ENCODE peak calls at places on chromosomes 7 and 10, in five cellular contexts. One of them, this sample, is unnamed.

GRCh38 chr10:103442031-103442461 is 10.1 kb downstream of the CALHM2 start:
- DNase-seq in psoas muscle: peak; percentile 66
- DNase-seq in heart left ventricle: peak; percentile 52
- DNase-seq in ovary: peak; percentile 85
- DNase-seq in CD8-positive, alpha-beta T cell: no peak
- DNase-seq in this sample: no peak

GRCh38 chr10:123205041-123205440 is 50.8 kb downstream of the BUB3 start:
- DNase-seq in psoas muscle: no peak
- DNase-seq in heart left ventricle: no peak
- DNase-seq in ovary: no peak
- DNase-seq in CD8-positive, alpha-beta T cell: no peak
- DNase-seq in this sample: no peak

GRCh38 chr10:86261933-86262665 is 104.5 kb downstream of the GRID1 start:
- DNase-seq in psoas muscle: no peak
- DNase-seq in heart left ventricle: no peak
- DNase-seq in ovary: no peak
- DNase-seq in CD8-positive, alpha-beta T cell: no peak
- DNase-seq in this sample: peak; percentile 25

GRCh38 chr10:13351340-13351915 is 3.3 kb upstream of the SEPHS1 start:
- DNase-seq in psoas muscle: no peak
- DNase-seq in heart left ventricle: no peak
- DNase-seq in ovary: no peak
- DNase-seq in CD8-positive, alpha-beta T cell: peak; percentile 43
- DNase-seq in this sample: no peak

GRCh38 chr10:5831446-5831782 is 18.2 kb upstream of the GDI2 start:
- DNase-seq in psoas muscle: no peak
- DNase-seq in heart left ventricle: no peak
- DNase-seq in ovary: no peak
- DNase-seq in CD8-positive, alpha-beta T cell: no peak
- DNase-seq in this sample: no peak

GRCh38 chr10:99460070-99460469 is 29.6 kb upstream of the GOT1 start:
- DNase-seq in psoas muscle: no peak
- DNase-seq in heart left ventricle: no peak
- DNase-seq in ovary: no peak
- DNase-seq in CD8-positive, alpha-beta T cell: no peak
- DNase-seq in this sample: no peak

GRCh38 chr10:91980319-91980718 is 56.7 kb downstream of the BTAF1 start:
- DNase-seq in psoas muscle: no peak
- DNase-seq in heart left ventricle: no peak
- DNase-seq in ovary: no peak
- DNase-seq in CD8-positive, alpha-beta T cell: no peak
- DNase-seq in this sample: no peak

GRCh38 chr10:132394201-132394811 is 2.7 kb upstream of the PWWP2B start:
- DNase-seq in psoas muscle: peak; percentile 44
- DNase-seq in heart left ventricle: no peak
- DNase-seq in ovary: peak; percentile 43
- DNase-seq in CD8-positive, alpha-beta T cell: no peak
- DNase-seq in this sample: no peak

GRCh38 chr7:85262891-85263290 is 76.0 kb upstream of the SEMA3D start:
- DNase-seq in psoas muscle: peak; percentile 28
- DNase-seq in heart left ventricle: no peak
- DNase-seq in ovary: no peak
- DNase-seq in CD8-positive, alpha-beta T cell: no peak
- DNase-seq in this sample: no peak

GRCh38 chr10:78579995-78580394 is 488.8 kb upstream of the ZMIZ1 start:
- DNase-seq in psoas muscle: peak; percentile 72
- DNase-seq in heart left ventricle: peak; percentile 71
- DNase-seq in ovary: peak; percentile 68
- DNase-seq in CD8-positive, alpha-beta T cell: no peak
- DNase-seq in this sample: peak; percentile 20

GRCh38 chr10:78451592-78451991 is 417.9 kb downstream of the RPS24 start:
- DNase-seq in psoas muscle: no peak
- DNase-seq in heart left ventricle: peak; percentile 39
- DNase-seq in ovary: peak; percentile 67
- DNase-seq in CD8-positive, alpha-beta T cell: no peak
- DNase-seq in this sample: no peak

GRCh38 chr7:139771001-139771956 is 6.5 kb downstream of the HIPK2 start:
- DNase-seq in psoas muscle: no peak
- DNase-seq in heart left ventricle: no peak
- DNase-seq in ovary: no peak
- DNase-seq in CD8-positive, alpha-beta T cell: no peak
- DNase-seq in this sample: peak; percentile 36
- H3K4me1 ChIP-seq in psoas muscle: peaks cover 77% of the 10 kb centered on the region
- H3K4me1 ChIP-seq in heart left ventricle: peaks cover 92% of the 10 kb centered on the region
- H3K4me1 ChIP-seq in ovary: peaks cover 3% of the 10 kb centered on the region
- H3K4me1 ChIP-seq in CD8-positive, alpha-beta T cell: peaks cover 68% of the 10 kb centered on the region
- H3K4me1 ChIP-seq in this sample: peaks cover 74% of the 10 kb centered on the region

GRCh38 chr10:59906417-59907202 is at the start of gene CCDC6:
- DNase-seq in psoas muscle: peak; percentile 96
- DNase-seq in heart left ventricle: peak; percentile 93
- DNase-seq in ovary: peak; percentile 92
- DNase-seq in CD8-positive, alpha-beta T cell: peak; percentile 93
- DNase-seq in this sample: peak; percentile 95
- TF ChIP-seq CTCF in psoas muscle: peak; percentile 76
- TF ChIP-seq CTCF in heart left ventricle: peak; percentile 82
- TF ChIP-seq CTCF in ovary: peak; percentile 85
- TF ChIP-seq CTCF in CD8-positive, alpha-beta T cell: peak; percentile 80
- TF ChIP-seq CTCF in this sample: peak; percentile 68

GRCh38 chr7:120171406-120171805 is 101.6 kb upstream of the KCND2 start:
- DNase-seq in psoas muscle: no peak
- DNase-seq in heart left ventricle: no peak
- DNase-seq in ovary: no peak
- DNase-seq in CD8-positive, alpha-beta T cell: no peak
- DNase-seq in this sample: no peak

GRCh38 chr7:120170384-120170783 is 102.6 kb upstream of the KCND2 start:
- DNase-seq in psoas muscle: no peak
- DNase-seq in heart left ventricle: no peak
- DNase-seq in ovary: no peak
- DNase-seq in CD8-positive, alpha-beta T cell: no peak
- DNase-seq in this sample: no peak

GRCh38 chr7:120165231-120165630 is 107.7 kb upstream of the KCND2 start:
- DNase-seq in psoas muscle: no peak
- DNase-seq in heart left ventricle: no peak
- DNase-seq in ovary: no peak
- DNase-seq in CD8-positive, alpha-beta T cell: no peak
- DNase-seq in this sample: no peak

GRCh38 chr7:120170849-120171248 is 102.1 kb upstream of the KCND2 start:
- DNase-seq in psoas muscle: no peak
- DNase-seq in heart left ventricle: no peak
- DNase-seq in ovary: no peak
- DNase-seq in CD8-positive, alpha-beta T cell: no peak
- DNase-seq in this sample: no peak

DNA sequence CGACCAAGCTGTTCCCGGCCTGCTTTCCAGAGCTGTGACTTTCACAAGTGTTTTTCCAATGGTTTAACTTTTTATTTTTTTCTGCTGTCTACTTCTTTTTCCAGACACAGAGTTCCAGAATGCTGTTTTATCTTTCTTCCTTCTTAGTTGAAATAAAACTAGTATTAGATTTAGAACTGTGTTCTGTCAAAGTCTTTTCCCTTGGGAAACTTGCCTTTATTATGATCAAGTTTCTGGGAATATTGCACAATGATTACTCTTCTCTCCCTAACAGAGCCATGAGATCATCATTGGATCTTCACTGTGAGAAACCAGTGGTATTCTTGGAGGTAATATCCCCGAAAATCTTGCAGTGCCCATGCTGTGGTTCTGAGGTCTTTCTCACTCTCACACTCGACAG is 104.9 kb upstream of the KCND2 start:
- DNase-seq in psoas muscle: no peak
- DNase-seq in heart left ventricle: no peak
- DNase-seq in ovary: no peak
- DNase-seq in CD8-positive, alpha-beta T cell: no peak
- DNase-seq in this sample: no peak
- H3K4me1 ChIP-seq in psoas muscle: peaks cover 7% of the 10 kb centered on the region
- H3K4me1 ChIP-seq in heart left ventricle: no peaks in the 10 kb centered on the region
- H3K4me1 ChIP-seq in ovary: no peaks in the 10 kb centered on the region
- H3K4me1 ChIP-seq in CD8-positive, alpha-beta T cell: no peaks in the 10 kb centered on the region
- H3K4me1 ChIP-seq in this sample: no peaks in the 10 kb centered on the region

GRCh38 chr10:67173787-67174186 is 248.0 kb downstream of the LRRTM3 start:
- DNase-seq in psoas muscle: no peak
- DNase-seq in heart left ventricle: no peak
- DNase-seq in ovary: no peak
- DNase-seq in CD8-positive, alpha-beta T cell: no peak
- DNase-seq in this sample: no peak
- TF ChIP-seq CTCF in psoas muscle: no peak
- TF ChIP-seq CTCF in heart left ventricle: no peak
- TF ChIP-seq CTCF in ovary: no peak
- TF ChIP-seq CTCF in CD8-positive, alpha-beta T cell: no peak
- TF ChIP-seq CTCF in this sample: no peak

GRCh38 chr10:30433779-30434272 is at the start of gene MAP3K8:
- DNase-seq in psoas muscle: peak; percentile 93
- DNase-seq in heart left ventricle: peak; percentile 93
- DNase-seq in ovary: peak; percentile 84
- DNase-seq in CD8-positive, alpha-beta T cell: peak; percentile 83
- DNase-seq in this sample: peak; percentile 93

GRCh38 chr10:30433286-30433778 is 652 bp upstream of the MAP3K8 start:
- DNase-seq in psoas muscle: peak; percentile 87
- DNase-seq in heart left ventricle: peak; percentile 79
- DNase-seq in ovary: peak; percentile 76
- DNase-seq in CD8-positive, alpha-beta T cell: peak; percentile 39
- DNase-seq in this sample: peak; percentile 84

GRCh38 chr10:30431435-30431911 is 2.5 kb upstream of the MAP3K8 start:
- DNase-seq in psoas muscle: peak; percentile 60
- DNase-seq in heart left ventricle: peak; percentile 56
- DNase-seq in ovary: peak; percentile 59
- DNase-seq in CD8-positive, alpha-beta T cell: no peak
- DNase-seq in this sample: no peak

GRCh38 chr10:30434273-30435067 is 486 bp downstream of the MAP3K8 start:
- DNase-seq in psoas muscle: peak; percentile 95
- DNase-seq in heart left ventricle: peak; percentile 86
- DNase-seq in ovary: peak; percentile 80
- DNase-seq in CD8-positive, alpha-beta T cell: peak; percentile 53
- DNase-seq in this sample: peak; percentile 83

DNA sequence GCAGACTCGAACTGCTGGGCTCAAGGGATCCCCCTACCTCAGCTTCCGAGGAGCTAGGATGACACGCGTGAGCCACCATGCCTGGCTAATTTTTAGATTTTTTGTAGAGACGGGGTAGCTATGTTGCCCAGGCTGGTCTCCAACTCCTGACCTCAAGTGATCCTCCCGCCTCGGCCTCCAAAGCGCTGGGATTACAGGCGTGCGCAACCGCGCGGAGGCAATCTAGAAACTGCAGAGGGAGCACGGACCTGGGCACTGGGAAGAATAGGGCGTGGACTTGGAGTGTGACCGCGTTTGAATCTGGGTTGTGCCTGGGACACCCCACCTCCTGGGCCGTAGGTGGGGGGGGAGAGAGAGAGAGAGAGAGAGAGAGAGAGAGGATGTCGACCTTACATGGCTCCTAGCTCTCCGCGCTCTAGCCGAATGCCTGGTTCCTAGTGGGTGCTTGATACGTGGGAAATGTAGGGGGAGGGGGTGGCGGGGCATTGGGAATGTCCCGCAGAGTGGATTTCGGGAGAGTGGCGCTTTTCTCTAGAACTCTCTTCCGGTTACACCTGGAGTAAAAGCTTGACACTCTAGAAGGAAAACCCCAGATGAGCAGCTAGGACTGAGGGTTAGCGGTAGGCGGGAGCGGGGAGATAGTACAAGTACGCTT is 1.2 kb upstream of the MAP3K8 start:
- DNase-seq in psoas muscle: peak; percentile 60
- DNase-seq in heart left ventricle: peak; percentile 25
- DNase-seq in ovary: peak; percentile 50
- DNase-seq in CD8-positive, alpha-beta T cell: no peak
- DNase-seq in this sample: peak; percentile 41
- H3K4me1 ChIP-seq in psoas muscle: peaks cover 27% of the 10 kb centered on the region
- H3K4me1 ChIP-seq in heart left ventricle: peaks cover 58% of the 10 kb centered on the region
- H3K4me1 ChIP-seq in ovary: peaks cover 6% of the 10 kb centered on the region
- H3K4me1 ChIP-seq in CD8-positive, alpha-beta T cell: peaks cover 20% of the 10 kb centered on the region
- H3K4me1 ChIP-seq in this sample: peaks cover 6% of the 10 kb centered on the region

DNA sequence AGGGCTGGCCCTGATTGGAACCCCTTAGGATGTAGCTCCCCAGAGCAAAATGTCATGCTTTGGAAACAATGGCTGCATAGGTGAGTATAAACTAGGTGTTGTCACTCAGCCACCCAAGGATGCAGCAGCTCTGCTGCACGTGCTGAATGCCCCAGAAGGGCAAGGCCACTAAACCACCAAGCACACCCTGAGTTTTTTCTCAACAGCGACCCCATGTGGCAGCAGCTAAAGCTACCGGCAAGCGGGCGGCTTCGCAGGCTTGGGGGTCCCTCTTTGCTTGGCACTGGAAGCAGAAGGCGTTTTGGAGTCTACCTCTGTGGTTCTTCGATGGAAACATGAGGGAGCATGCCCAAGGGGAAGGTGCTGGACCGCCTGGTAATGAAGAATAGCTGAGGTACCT is 152.3 kb downstream of the GFRA1 start:
- DNase-seq in psoas muscle: no peak
- DNase-seq in heart left ventricle: no peak
- DNase-seq in ovary: no peak
- DNase-seq in CD8-positive, alpha-beta T cell: no peak
- DNase-seq in this sample: no peak
- TF ChIP-seq CTCF in psoas muscle: no peak
- TF ChIP-seq CTCF in heart left ventricle: no peak
- TF ChIP-seq CTCF in ovary: no peak
- TF ChIP-seq CTCF in CD8-positive, alpha-beta T cell: no peak
- TF ChIP-seq CTCF in this sample: no peak

GRCh38 chr7:150569245-150569644 is 2.1 kb downstream of the GIMAP4 start:
- DNase-seq in psoas muscle: no peak
- DNase-seq in heart left ventricle: no peak
- DNase-seq in ovary: no peak
- DNase-seq in CD8-positive, alpha-beta T cell: no peak
- DNase-seq in this sample: no peak
- H3K4me1 ChIP-seq in psoas muscle: no peaks in the 10 kb centered on the region
- H3K4me1 ChIP-seq in heart left ventricle: peaks cover 32% of the 10 kb centered on the region
- H3K4me1 ChIP-seq in ovary: no peaks in the 10 kb centered on the region
- H3K4me1 ChIP-seq in CD8-positive, alpha-beta T cell: peaks cover 53% of the 10 kb centered on the region
- H3K4me1 ChIP-seq in this sample: no peaks in the 10 kb centered on the region

DNA sequence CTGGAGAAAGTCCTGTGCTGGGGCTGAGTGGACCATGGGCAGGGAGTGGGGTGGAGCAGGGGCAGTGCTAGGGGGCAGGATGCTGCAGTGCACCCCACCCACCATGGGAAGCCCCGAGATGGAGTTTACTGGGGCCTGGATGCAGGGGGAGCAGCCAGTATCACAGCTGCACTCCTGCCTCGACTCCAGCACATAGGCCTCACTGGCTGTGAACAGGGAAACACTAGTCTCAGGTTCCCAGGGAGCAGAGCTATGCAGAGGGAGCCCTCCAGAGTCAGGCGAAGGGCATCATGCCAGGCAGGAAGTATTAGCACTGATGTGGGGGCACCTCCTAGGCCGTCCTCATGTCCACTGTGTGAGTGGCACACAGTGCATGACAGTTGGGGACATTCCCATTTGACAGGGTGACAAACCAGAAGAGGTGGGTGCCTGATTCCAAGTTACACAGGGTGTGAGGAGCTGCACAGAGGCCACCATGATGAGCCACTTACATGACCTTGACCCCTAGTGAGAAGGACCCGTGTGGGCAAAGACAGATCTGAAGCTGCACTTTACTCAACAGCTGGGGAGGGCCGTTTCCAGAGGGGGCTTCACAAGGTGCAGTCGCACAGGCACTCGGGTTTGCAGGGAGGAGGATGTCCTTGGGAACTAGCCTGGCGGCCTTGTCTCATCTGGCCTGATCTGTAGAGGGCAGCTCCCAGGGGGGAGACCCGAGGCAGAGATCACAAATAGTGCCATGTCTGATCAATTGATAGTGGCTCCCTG is 69.9 kb upstream of the LRRC4 start:
- DNase-seq in psoas muscle: peak; percentile 39
- DNase-seq in heart left ventricle: no peak
- DNase-seq in ovary: no peak
- DNase-seq in CD8-positive, alpha-beta T cell: no peak
- DNase-seq in this sample: no peak
- TF ChIP-seq CTCF in psoas muscle: no peak
- TF ChIP-seq CTCF in heart left ventricle: no peak
- TF ChIP-seq CTCF in ovary: no peak
- TF ChIP-seq CTCF in CD8-positive, alpha-beta T cell: no peak
- TF ChIP-seq CTCF in this sample: no peak

This sample was measured in body of pancreas.